ENCODE peak calls at places on chromosome 1, in four cellular contexts. O is iris pigment epithelial cell, I is RWPE1, W is NCI-H2029 treated with DMSO at 0.1 percent for 48 hours. P is an unnamed sample.

GRCh38 chr1:63714482-63714760 is 59.4 kb upstream of the ROR1 start:
- DNase-seq in O (no peak), I (no peak), W (no peak), P (no peak)

GRCh38 chr1:154884868-154885706 is 15.0 kb upstream of the KCNN3 start:
- DNase-seq in O (no peak), I (no peak), W (peak), P (no peak)

GRCh38 chr1:108643492-108644333 is 17.2 kb downstream of the HENMT1 start:
- DNase-seq in O (peak), I (peak), W (peak), P (peak)

GRCh38 chr1:230218667-230219066 is 151.6 kb downstream of the GALNT2 start:
- DNase-seq in O (no peak), I (no peak), W (no peak), P (no peak)

GRCh38 chr1:181503130-181503810 is 20.0 kb downstream of the CACNA1E start:
- DNase-seq in O (no peak), I (no peak), W (no peak), P (no peak)

GRCh38 chr1:245873883-245874671 is 633.0 kb downstream of the SMYD3 start:
- DNase-seq in O (peak), I (no peak), W (no peak), P (peak)

GRCh38 chr1:99645699-99646531 is at the start of gene PALMD:
- DNase-seq in O (peak), I (peak), W (peak), P (peak)

GRCh38 chr1:76705560-76705959 is 161.7 kb upstream of the ST6GALNAC5 start:
- DNase-seq in O (no peak), I (no peak), W (no peak), P (peak)

GRCh38 chr1:115332813-115333608 is 5.0 kb downstream of the NGF start:
- DNase-seq in O (peak), I (peak), W (no peak), P (peak)

GRCh38 chr1:42679364-42679983 is 2.7 kb upstream of the YBX1 start:
- DNase-seq in O (peak), I (no peak), W (no peak), P (peak)

GRCh38 chr1:59967780-59968179 is 41.2 kb upstream of the CYP2J2 start:
- DNase-seq in O (no peak), I (no peak), W (peak), P (no peak)

GRCh38 chr1:91792393-91793032 is 93.4 kb downstream of the TGFBR3 start:
- DNase-seq in O (no peak), I (no peak), W (no peak), P (no peak)

GRCh38 chr1:57770772-57771171 is 346.9 kb upstream of the DAB1 start:
- DNase-seq in O (peak), I (no peak), W (no peak), P (peak)

GRCh38 chr1:168786476-168787330 is 57.7 kb upstream of the DPT start:
- DNase-seq in O (peak), I (no peak), W (no peak), P (no peak)

GRCh38 chr1:112445591-112445990 is 49.6 kb downstream of the CTTNBP2NL start:
- DNase-seq in O (peak), I (no peak), W (no peak), P (no peak)

GRCh38 chr1:117392776-117393175 is 25.5 kb downstream of the MAN1A2 start:
- DNase-seq in O (no peak), I (no peak), W (no peak), P (no peak)

GRCh38 chr1:205240569-205240968 is 12.8 kb downstream of the TMCC2 start:
- DNase-seq in O (no peak), I (no peak), W (no peak), P (no peak)

P was measured in MCF 10A.